ENCODE peak calls at places on chromosomes 2 and 18, in nine cellular contexts. G is GM19239, W is tibial artery, B is A549, T is NCI-H1105, N is MCF 10A, L is Daoy, V is H54, U is substantia nigra. R is an unnamed sample.

GRCh38 chr2:124323321-124323720 is 298.2 kb downstream of the CNTNAP5 start:
- DNase-seq in T (no peak), G (no peak), V (no peak), B (no peak), L (no peak), N (peak; percentile 72), W (no peak), U (no peak), R (no peak)

GRCh38 chr2:137928547-137929503 is 35.4 kb upstream of the HNMT start:
- DNase-seq in N (no peak), W (no peak), B (peak; percentile 43), V (peak; percentile 4), G (no peak), L (peak; percentile 30), U (no peak), T (no peak), R (peak; percentile 68)

GRCh38 chr2:29562319-29562718 is 359.1 kb downstream of the ALK start:
- DNase-seq in B (no peak), T (no peak), L (no peak), V (no peak), W (no peak), U (no peak), G (no peak), N (no peak), R (no peak)

GRCh38 chr2:140117371-140117770 is 1337.2 kb upstream of the NXPH2 start:
- DNase-seq in B (no peak), U (no peak), N (no peak), T (no peak), V (no peak), L (no peak), W (no peak), G (no peak), R (peak; percentile 39)

GRCh38 chr2:68776124-68776523 is 41.5 kb downstream of the ARHGAP25 start:
- DNase-seq in U (no peak), T (no peak), V (no peak), L (no peak), B (no peak), W (no peak), G (no peak), N (no peak), R (no peak)

GRCh38 chr18:4510709-4511108 is 55.6 kb upstream of the DLGAP1 start:
- DNase-seq in B (peak; percentile 1), V (no peak), L (peak; percentile 6), U (no peak), N (no peak), T (no peak), W (no peak), G (no peak), R (peak; percentile 12)

GRCh38 chr2:19799881-19800780 is 101.7 kb downstream of the TTC32 start:
- DNase-seq in N (peak; percentile 64), T (no peak), U (no peak), V (no peak), L (no peak), B (no peak), W (no peak), G (no peak), R (peak; percentile 79)

GRCh38 chr2:60634443-60634842 is 81.0 kb upstream of the BCL11A start:
- DNase-seq in N (peak; percentile 17), B (no peak), G (no peak), T (no peak), V (no peak), W (no peak), L (peak; percentile 39), U (no peak), R (no peak)

GRCh38 chr2:231187736-231188505 is 10.5 kb upstream of the ARMC9 start:
- DNase-seq in U (no peak), V (no peak), B (no peak), N (no peak), T (no peak), G (no peak), W (peak; percentile 93), L (peak; percentile 34), R (peak; percentile 78)

GRCh38 chr2:6627316-6627715 is 238.4 kb downstream of the CMPK2 start:
- DNase-seq in N (no peak), W (no peak), G (no peak), U (no peak), V (no peak), T (no peak), L (no peak), B (no peak), R (peak; percentile 5)

GRCh38 chr2:65420712-65421431 is 11.5 kb downstream of the SPRED2 start:
- DNase-seq in V (no peak), T (no peak), L (peak; percentile 70), G (no peak), B (peak; percentile 50), W (no peak), U (no peak), N (no peak), R (peak; percentile 54)

GRCh38 chr2:215843579-215843978 is 169.8 kb downstream of the MREG start:
- DNase-seq in V (peak; percentile 71), B (peak; percentile 37), U (no peak), G (no peak), W (peak; percentile 84), T (no peak), N (peak; percentile 84), L (peak; percentile 85), R (peak; percentile 84)

GRCh38 chr2:240996161-240996833 is 2.1 kb upstream of the SNED1 start:
- DNase-seq in N (no peak), U (no peak), V (no peak), W (peak; percentile 63), G (no peak), L (no peak), T (no peak), B (no peak), R (no peak)

GRCh38 chr18:36688020-36688965 is 140.5 kb downstream of the TPGS2 start:
- DNase-seq in N (peak; percentile 75), U (no peak), W (no peak), G (peak; percentile 43), L (peak; percentile 34), V (peak; percentile 24), T (peak; percentile 61), B (peak; percentile 48), R (peak; percentile 84)

GRCh38 chr2:119838179-119838578 is 78.5 kb downstream of the PTPN4 start:
- DNase-seq in G (no peak), V (no peak), U (no peak), B (no peak), T (peak; percentile 19), L (no peak), W (no peak), N (peak; percentile 38), R (peak; percentile 13)

GRCh38 chr2:127737892-127738291 is 36.6 kb downstream of the SFT2D3 start:
- DNase-seq in U (no peak), G (no peak), L (no peak), N (no peak), W (no peak), T (no peak), V (no peak), B (peak; percentile 7), R (no peak)

GRCh38 chr2:218858138-218858445 is 1.5 kb upstream of the WNT6 start:
- DNase-seq in V (no peak), T (no peak), G (no peak), U (no peak), B (no peak), N (no peak), L (no peak), W (peak; percentile 46), R (no peak)

GRCh38 chr2:142131016-142131714 is at the start of gene LRP1B:
- DNase-seq in G (no peak), T (no peak), U (no peak), V (no peak), W (no peak), B (no peak), L (peak; percentile 17), N (peak; percentile 4), R (peak; percentile 76)

GRCh38 chr18:55234366-55235093 is 275.3 kb upstream of the CCDC68 start:
- DNase-seq in B (peak; percentile 70), N (peak; percentile 82), G (peak; percentile 40), T (peak; percentile 91), U (peak; percentile 10), W (peak; percentile 79), L (peak; percentile 67), V (peak; percentile 24), R (peak; percentile 90)

GRCh38 chr2:30336978-30337841 is 105.9 kb downstream of the LBH start:
- DNase-seq in N (no peak), B (no peak), V (no peak), G (peak; percentile 67), T (no peak), U (no peak), W (no peak), L (no peak), R (no peak)